ENCODE peak calls at places on chromosome 4, in five cellular contexts. J, R, Z, E and Y are unnamed samples.

GRCh38 chr4:114076865-114077264 is 97.4 kb upstream of the ARSJ start:
- DNase-seq in J (no peak), R (peak; percentile 61), Z (no peak), E (no peak), Y (no peak)

GRCh38 chr4:81164623-81165416 is 50.2 kb downstream of the PRKG2 start:
- DNase-seq in J (no peak), R (peak; percentile 87), Z (no peak), E (no peak), Y (no peak)

GRCh38 chr4:135325264-135325663 is 1123.7 kb upstream of the PABPC4L start:
- DNase-seq in J (no peak), R (no peak), Z (no peak), E (no peak), Y (no peak)

GRCh38 chr4:6526696-6527095 is 48.3 kb upstream of the MAN2B2 start:
- DNase-seq in J (no peak), R (no peak), Z (no peak), E (no peak), Y (peak; percentile 84)

GRCh38 chr4:7808752-7809151 is 130.9 kb downstream of the AFAP1 start:
- DNase-seq in J (no peak), R (peak; percentile 86), Z (no peak), E (no peak), Y (no peak)

GRCh38 chr4:186196063-186196462 is 4.7 kb downstream of the CYP4V2 start:
- DNase-seq in J (no peak), R (no peak), Z (no peak), E (no peak), Y (no peak)

GRCh38 chr4:3310301-3311094 is 17.7 kb downstream of the RGS12 start:
- DNase-seq in J (no peak), R (no peak), Z (no peak), E (no peak), Y (no peak)

GRCh38 chr4:92303621-92304027 is at the start of gene GRID2:
- DNase-seq in J (no peak), R (no peak), Z (no peak), E (peak; percentile 54), Y (peak; percentile 40)

GRCh38 chr4:54315561-54315960 is 86.5 kb downstream of the PDGFRA start:
- DNase-seq in J (no peak), R (no peak), Z (no peak), E (no peak), Y (no peak)

GRCh38 chr4:71974681-71975080 is 57.1 kb upstream of the NPFFR2 start:
- DNase-seq in J (no peak), R (peak; percentile 64), Z (no peak), E (no peak), Y (no peak)

GRCh38 chr4:138573246-138573645 is 331.1 kb upstream of the SLC7A11 start:
- DNase-seq in J (no peak), R (peak; percentile 15), Z (no peak), E (no peak), Y (no peak)

GRCh38 chr4:128670434-128670999 is 139.0 kb upstream of the JADE1 start:
- DNase-seq in J (no peak), R (no peak), Z (no peak), E (no peak), Y (no peak)

GRCh38 chr4:39353478-39354177 is 12.5 kb downstream of the RFC1 start:
- DNase-seq in J (peak; percentile 65), R (peak; percentile 58), Z (no peak), E (no peak), Y (no peak)

GRCh38 chr4:26782830-26783202 is 77.8 kb upstream of the STIM2 start:
- DNase-seq in J (no peak), R (no peak), Z (no peak), E (no peak), Y (no peak)

GRCh38 chr4:40576651-40577480 is 52.8 kb downstream of the RBM47 start:
- DNase-seq in J (no peak), R (peak; percentile 96), Z (no peak), E (peak; percentile 30), Y (peak; percentile 25)

GRCh38 chr4:76753814-76754213 is 144.1 kb downstream of the SOWAHB start:
- DNase-seq in J (no peak), R (peak; percentile 96), Z (no peak), E (no peak), Y (no peak)

GRCh38 chr4:52651993-52652672 is 7.0 kb downstream of the USP46 start:
- DNase-seq in J (no peak), R (no peak), Z (no peak), E (no peak), Y (no peak)

GRCh38 chr4:54677416-54677815 is 19.7 kb downstream of the KIT start:
- DNase-seq in J (no peak), R (no peak), Z (no peak), E (no peak), Y (no peak)

GRCh38 chr4:38717604-38718003 is 53.6 kb downstream of the KLF3 start:
- DNase-seq in J (no peak), R (peak; percentile 66), Z (no peak), E (no peak), Y (no peak)

GRCh38 chr4:42306221-42307109 is 90.8 kb upstream of the SHISA3 start:
- DNase-seq in J (no peak), R (peak; percentile 48), Z (no peak), E (no peak), Y (no peak)

GRCh38 chr4:186228514-186228894 is 1.2 kb downstream of the KLKB1 start:
- DNase-seq in J (no peak), R (no peak), Z (no peak), E (no peak), Y (no peak)

GRCh38 chr4:148211533-148211932 is 230.7 kb downstream of the NR3C2 start:
- DNase-seq in J (no peak), R (no peak), Z (no peak), E (no peak), Y (no peak)

GRCh38 chr4:180913750-180914149 is 1329.5 kb upstream of the TENM3 start:
- DNase-seq in J (no peak), R (peak; percentile 45), Z (no peak), E (no peak), Y (no peak)

GRCh38 chr4:181541396-181541795 is 701.8 kb upstream of the TENM3 start:
- DNase-seq in J (no peak), R (peak; percentile 85), Z (no peak), E (no peak), Y (no peak)

GRCh38 chr4:147328189-147328588 is 152.7 kb upstream of the EDNRA start:
- DNase-seq in J (no peak), R (no peak), Z (no peak), E (no peak), Y (no peak)

GRCh38 chr4:45317276-45317675 is 590.9 kb upstream of the GNPDA2 start:
- DNase-seq in J (no peak), R (peak; percentile 66), Z (no peak), E (no peak), Y (no peak)

GRCh38 chr4:184375027-184375426 is 99.3 kb downstream of the IRF2 start:
- DNase-seq in J (no peak), R (peak; percentile 51), Z (no peak), E (no peak), Y (no peak)

GRCh38 chr4:10590896-10591295 is 93.7 kb downstream of the CLNK start:
- DNase-seq in J (no peak), R (peak; percentile 87), Z (no peak), E (no peak), Y (no peak)

GRCh38 chr4:101954975-101955678 is 164.6 kb downstream of the BANK1 start:
- DNase-seq in J (no peak), R (no peak), Z (no peak), E (no peak), Y (peak; percentile 46)

GRCh38 chr4:126957555-126958440 is 675.0 kb upstream of the INTU start:
- DNase-seq in J (no peak), R (peak; percentile 71), Z (no peak), E (no peak), Y (no peak)

GRCh38 chr4:18689308-18689915 is 667.9 kb upstream of the LCORL start:
- DNase-seq in J (peak; percentile 46), R (peak; percentile 63), Z (no peak), E (peak; percentile 62), Y (peak; percentile 42)

GRCh38 chr4:147874109-147874508 is 142.2 kb downstream of the ARHGAP10 start:
- DNase-seq in J (no peak), R (no peak), Z (no peak), E (no peak), Y (no peak)

GRCh38 chr4:122633211-122633610 is 12.3 kb upstream of the IL21 start:
- DNase-seq in J (no peak), R (peak; percentile 8), Z (no peak), E (no peak), Y (no peak)

GRCh38 chr4:143399113-143399949 is 62.7 kb downstream of the GAB1 start:
- DNase-seq in J (peak; percentile 33), R (peak; percentile 49), Z (no peak), E (peak; percentile 24), Y (peak; percentile 41)

GRCh38 chr4:60962286-60962685 is 237.8 kb upstream of the ADGRL3 start:
- DNase-seq in J (peak; percentile 14), R (no peak), Z (no peak), E (no peak), Y (no peak)